ENCODE peak calls at places on chromosomes 1 and 21, in ten cellular contexts. Q, N, I, C, L, E, R, W, X and J are unnamed samples.

GRCh38 chr1:221573727-221574126 is 168.2 kb downstream of the DUSP10 start:
- DNase-seq in L (no peak), C (no peak), Q (no peak), E (no peak), X (no peak), I (no peak), R (no peak), W (no peak), N (no peak), J (peak)

GRCh38 chr21:41024341-41025056 is 143.5 kb upstream of the BACE2 start:
- DNase-seq in C (no peak), N (no peak), W (no peak), L (no peak), Q (no peak), X (no peak), I (no peak), E (no peak), R (no peak), J (no peak)

GRCh38 chr1:195237161-195237889 is 1370.9 kb downstream of the KCNT2 start:
- DNase-seq in W (no peak), Q (no peak), I (no peak), C (no peak), N (no peak), E (no peak), L (no peak), X (no peak), R (no peak), J (no peak)

GRCh38 chr1:9376886-9377333 is 84.2 kb downstream of the SPSB1 start:
- DNase-seq in W (no peak), R (no peak), I (no peak), X (peak), C (no peak), Q (peak), L (no peak), E (peak), N (no peak), J (peak)

GRCh38 chr21:38997756-38998155 is 185.5 kb downstream of the PSMG1 start:
- DNase-seq in W (no peak), I (no peak), X (no peak), N (no peak), E (no peak), Q (no peak), L (no peak), C (no peak), R (no peak), J (no peak)

GRCh38 chr1:34906225-34906624 is 23.2 kb downstream of the DLGAP3 start:
- DNase-seq in X (no peak), C (no peak), W (no peak), E (no peak), N (no peak), Q (no peak), I (no peak), L (no peak), R (no peak), J (no peak)

GRCh38 chr1:14778882-14779594 is 180.6 kb downstream of the KAZN start:
- DNase-seq in R (no peak), Q (no peak), W (no peak), N (peak), I (peak), X (peak), L (no peak), C (peak), E (no peak), J (peak)

GRCh38 chr21:26709090-26709489 is 136.0 kb upstream of the CYYR1 start:
- DNase-seq in L (peak), Q (no peak), E (peak), W (peak), X (no peak), N (no peak), I (no peak), R (no peak), C (no peak), J (peak)

GRCh38 chr21:33149166-33149565 is 79.2 kb downstream of the OLIG1 start:
- DNase-seq in E (no peak), R (no peak), I (no peak), Q (no peak), C (no peak), N (no peak), L (no peak), X (no peak), W (no peak), J (no peak)

GRCh38 chr21:25733859-25734653 is 648 bp downstream of the ATP5PF start:
- DNase-seq in R (peak), E (peak), X (peak), Q (no peak), L (peak), W (no peak), I (no peak), N (no peak), C (no peak), J (peak)

GRCh38 chr21:17738171-17738953 is 80.8 kb downstream of the C21orf91 start:
- DNase-seq in L (no peak), W (no peak), X (no peak), E (no peak), C (no peak), I (no peak), Q (no peak), N (no peak), R (no peak), J (peak)

GRCh38 chr1:198677027-198677426 is 38.2 kb downstream of the PTPRC start:
- DNase-seq in I (no peak), N (no peak), W (no peak), Q (no peak), E (peak), R (no peak), C (no peak), X (no peak), L (peak), J (no peak)

GRCh38 chr1:117659565-117660264 is 53.9 kb downstream of the TENT5C start:
- DNase-seq in L (no peak), Q (no peak), N (no peak), R (no peak), C (no peak), I (no peak), X (no peak), W (no peak), E (no peak), J (no peak)

GRCh38 chr1:150076985-150077384 is 9.4 kb downstream of the VPS45 start:
- DNase-seq in L (no peak), N (no peak), R (no peak), W (no peak), C (no peak), Q (no peak), X (no peak), E (no peak), I (no peak), J (no peak)

GRCh38 chr1:227952374-227953021 is 4.8 kb upstream of the WNT9A start:
- DNase-seq in W (no peak), E (no peak), Q (no peak), X (no peak), R (no peak), I (no peak), L (no peak), N (no peak), C (peak), J (no peak)

GRCh38 chr1:8472668-8473067 is 154.8 kb downstream of the SLC45A1 start:
- DNase-seq in I (no peak), Q (no peak), L (no peak), E (no peak), R (no peak), C (no peak), X (no peak), N (no peak), W (no peak), J (no peak)

GRCh38 chr1:43052322-43052721 is 93.7 kb upstream of the SLC2A1 start:
- DNase-seq in W (no peak), L (no peak), R (no peak), C (no peak), Q (no peak), E (no peak), N (no peak), I (no peak), X (no peak), J (no peak)

GRCh38 chr1:12565966-12566352 is 52.1 kb downstream of the DHRS3 start:
- DNase-seq in X (no peak), I (no peak), N (no peak), R (no peak), Q (no peak), L (no peak), W (no peak), E (no peak), C (no peak), J (no peak)

GRCh38 chr1:176605151-176605550 is 142.2 kb downstream of the PAPPA2 start:
- DNase-seq in E (no peak), L (no peak), X (no peak), N (no peak), I (no peak), R (no peak), Q (no peak), W (no peak), C (no peak), J (no peak)

GRCh38 chr1:117753652-117754051 is 147.8 kb downstream of the TENT5C start:
- DNase-seq in I (no peak), X (peak), E (peak), C (no peak), N (no peak), Q (peak), W (no peak), L (peak), R (peak), J (peak)

GRCh38 chr1:65421341-65422174 is 1.1 kb downstream of the LEPR start:
- DNase-seq in E (peak), L (no peak), X (no peak), N (no peak), I (no peak), C (no peak), Q (no peak), W (no peak), R (no peak), J (no peak)

GRCh38 chr1:232276651-232277050 is 353.3 kb downstream of the SIPA1L2 start:
- DNase-seq in C (no peak), X (no peak), E (no peak), W (no peak), R (no peak), N (no peak), L (no peak), I (no peak), Q (no peak), J (no peak)

GRCh38 chr1:89802036-89802435 is 18.8 kb upstream of the LRRC8D start:
- DNase-seq in W (no peak), Q (no peak), R (no peak), I (no peak), C (no peak), L (no peak), N (no peak), E (no peak), X (no peak), J (no peak)

GRCh38 chr1:113042336-113043143 is 30.5 kb upstream of the LRIG2 start:
- DNase-seq in L (peak), I (no peak), X (peak), N (peak), Q (peak), W (peak), E (peak), C (peak), R (peak), J (peak)

GRCh38 chr1:87826639-87827345 is 498.1 kb downstream of the LMO4 start:
- DNase-seq in I (no peak), Q (peak), W (no peak), L (peak), N (peak), C (no peak), E (peak), X (peak), R (peak), J (peak)

GRCh38 chr1:218299416-218299815 is 14.3 kb downstream of the RRP15 start:
- DNase-seq in N (no peak), Q (peak), L (peak), I (no peak), R (peak), X (peak), W (peak), C (no peak), E (peak), J (peak)

GRCh38 chr1:209491496-209491895 is 92.0 kb upstream of the CAMK1G start:
- DNase-seq in Q (no peak), R (no peak), X (no peak), L (no peak), I (no peak), C (no peak), E (no peak), N (no peak), W (no peak), J (no peak)

GRCh38 chr1:8423702-8424538 is 106.0 kb downstream of the SLC45A1 start:
- DNase-seq in Q (no peak), W (peak), X (peak), N (peak), R (no peak), L (peak), E (peak), C (peak), I (peak), J (peak)

GRCh38 chr1:226943927-226944326 is 3.8 kb downstream of the COQ8A start:
- DNase-seq in C (no peak), I (no peak), E (no peak), R (no peak), L (no peak), X (no peak), Q (no peak), W (no peak), N (no peak), J (no peak)

GRCh38 chr21:29904359-29905282 is 35.2 kb downstream of the GRIK1 start:
- DNase-seq in Q (no peak), L (no peak), C (no peak), X (peak), W (peak), R (no peak), N (no peak), I (no peak), E (peak), J (peak)

GRCh38 chr1:220874201-220874655 is 5.0 kb upstream of the HLX start:
- DNase-seq in X (peak), R (no peak), C (peak), L (peak), N (peak), I (no peak), E (no peak), W (peak), Q (no peak), J (peak)

GRCh38 chr1:50412813-50413476 is 10.3 kb downstream of the DMRTA2 start:
- DNase-seq in X (no peak), W (no peak), L (no peak), N (no peak), I (no peak), R (no peak), Q (no peak), C (no peak), E (no peak), J (no peak)

GRCh38 chr1:62436039-62436465 is 797 bp upstream of the USP1 start:
- DNase-seq in C (peak), I (peak), E (no peak), Q (no peak), X (no peak), R (no peak), W (no peak), L (no peak), N (peak), J (no peak)

GRCh38 chr1:174786760-174787159 is 213.0 kb upstream of the CACYBP start:
- DNase-seq in E (no peak), I (no peak), W (no peak), X (no peak), N (no peak), C (no peak), Q (no peak), L (no peak), R (no peak), J (no peak)

GRCh38 chr1:43009274-43009673 is 50.6 kb upstream of the SLC2A1 start:
- DNase-seq in L (no peak), Q (no peak), I (no peak), E (no peak), C (no peak), R (no peak), W (no peak), X (no peak), N (no peak), J (no peak)

GRCh38 chr1:25204797-25205441 is 27.4 kb downstream of the SYF2 start:
- DNase-seq in X (peak), E (peak), W (peak), R (no peak), I (peak), N (no peak), C (no peak), Q (peak), L (peak), J (peak)

GRCh38 chr1:94648225-94649007 is 106.9 kb upstream of the F3 start:
- DNase-seq in C (peak), I (no peak), N (no peak), L (peak), X (peak), E (peak), W (peak), Q (peak), R (peak), J (peak)

GRCh38 chr1:74613894-74614293 is 59.7 kb downstream of the ERICH3 start:
- DNase-seq in C (no peak), E (no peak), R (no peak), L (no peak), I (no peak), Q (no peak), X (no peak), N (no peak), W (no peak), J (no peak)

GRCh38 chr1:184340984-184341383 is 45.8 kb upstream of the C1orf21 start:
- DNase-seq in L (no peak), W (no peak), R (no peak), Q (no peak), C (no peak), I (no peak), E (no peak), X (peak), N (no peak), J (peak)
- TF ChIP-seq CTCF in L (peak), W (no peak), R (peak), Q (peak), C (peak), I (no peak), E (peak), X (peak), N (no peak), J (peak)

DNA sequence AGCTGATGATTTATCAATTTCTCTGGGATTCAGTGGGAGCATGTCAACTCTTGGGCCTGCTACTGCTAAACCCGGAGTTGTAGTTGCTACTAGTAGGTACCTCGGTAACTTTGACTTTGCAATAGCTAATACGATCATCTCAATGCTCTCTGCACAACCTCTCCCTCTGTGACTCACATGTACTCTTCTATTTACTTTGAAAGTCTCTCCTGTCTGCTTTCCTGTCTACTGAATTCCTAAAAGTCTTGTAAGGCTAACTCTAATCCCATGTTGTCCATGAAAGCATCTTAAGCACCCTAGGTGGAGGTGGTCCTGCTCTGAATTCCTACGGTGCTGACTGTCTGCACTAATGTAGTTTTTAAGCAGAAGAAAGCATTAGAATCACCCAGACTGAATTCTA is 29.3 kb downstream of the SLC9C2 start:
- DNase-seq in C (no peak), W (no peak), Q (no peak), L (no peak), X (no peak), E (peak), R (no peak), I (no peak), N (no peak), J (peak)
- TF ChIP-seq CTCF in C (no peak), W (no peak), Q (no peak), L (no peak), X (no peak), E (no peak), R (no peak), I (no peak), N (no peak), J (no peak)

DNA sequence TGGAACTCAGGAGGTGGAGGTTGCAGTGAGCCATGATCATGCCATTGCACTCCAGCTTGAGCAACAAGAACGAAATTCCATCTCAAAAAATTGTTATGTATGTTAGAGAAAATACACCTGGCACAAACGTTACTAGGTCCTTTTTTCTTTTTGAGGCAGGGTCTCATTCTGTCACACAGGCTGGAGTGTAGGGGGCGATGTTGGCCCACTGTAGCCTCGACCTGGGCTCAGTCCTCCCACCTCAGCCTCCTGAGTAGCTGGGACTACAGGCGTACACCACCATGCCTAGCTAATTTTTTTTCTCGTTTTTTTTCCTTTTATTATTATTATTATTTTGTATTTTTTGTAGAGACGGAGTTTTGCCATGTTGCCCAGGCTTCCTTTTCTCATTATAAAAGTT is 4.4 kb downstream of the HAX1 start:
- DNase-seq in L (no peak), Q (no peak), R (no peak), I (no peak), W (no peak), C (peak), X (no peak), E (no peak), N (no peak), J (no peak)
- TF ChIP-seq CTCF in L (peak), Q (no peak), R (no peak), I (peak), W (peak), C (peak), X (peak), E (peak), N (peak), J (peak)

GRCh38 chr1:224392411-224393249 is 36.0 kb downstream of the CNIH4 start:
- DNase-seq in W (no peak), Q (no peak), N (no peak), I (no peak), C (no peak), R (peak), X (no peak), L (peak), E (no peak), J (no peak)

GRCh38 chr1:224387302-224387912 is 30.7 kb downstream of the CNIH4 start:
- DNase-seq in I (no peak), C (no peak), X (no peak), W (no peak), Q (no peak), E (no peak), N (no peak), L (no peak), R (no peak), J (no peak)

GRCh38 chr1:224390517-224390916 is 33.8 kb downstream of the CNIH4 start:
- DNase-seq in Q (no peak), X (no peak), W (no peak), L (no peak), E (no peak), C (no peak), I (no peak), N (no peak), R (no peak), J (no peak)

GRCh38 chr1:224393331-224393730 is 36.7 kb downstream of the CNIH4 start:
- DNase-seq in L (no peak), R (no peak), N (no peak), X (no peak), E (no peak), W (no peak), I (no peak), Q (no peak), C (no peak), J (no peak)

DNA sequence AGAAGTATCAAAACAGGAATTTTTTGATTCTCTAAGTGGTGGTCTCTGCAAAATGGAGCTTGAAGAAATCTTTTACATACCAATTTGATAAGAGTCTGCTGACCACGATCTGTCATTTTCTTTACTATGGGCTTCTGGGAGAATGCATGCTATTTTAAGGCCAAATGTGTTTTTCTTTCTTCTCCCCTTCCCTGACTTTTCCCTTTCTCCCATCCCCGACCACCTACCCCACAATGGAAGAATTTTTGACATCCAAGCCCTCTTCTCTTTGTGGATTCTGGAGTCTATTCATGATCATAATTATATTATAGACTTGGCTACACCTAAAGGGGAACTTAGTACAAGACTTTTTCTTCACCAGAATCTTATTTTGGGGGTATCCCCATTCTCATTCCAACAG is 31.3 kb downstream of the CNIH4 start:
- DNase-seq in X (no peak), C (no peak), L (no peak), E (no peak), I (no peak), W (no peak), R (no peak), Q (no peak), N (no peak), J (no peak)
- TF ChIP-seq CTCF in X (no peak), C (no peak), L (no peak), E (no peak), I (no peak), W (no peak), R (no peak), Q (no peak), N (no peak), J (no peak)